ENCODE peak calls at places on chromosomes 12 and 14, in four cellular contexts. N, Q, U and H are unnamed samples. For H3K27me3, the result is how much of the 10 kb centered on the place peaks cover.

GRCh38 chr14:91728616-91729183 is 3.2 kb downstream of the CATSPERB start:
- DNase-seq in N (no peak), Q (no peak), U (no peak), H (no peak)

GRCh38 chr14:61472025-61472672 is 150.8 kb downstream of the PRKCH start:
- DNase-seq in N (no peak), Q (peak), U (no peak), H (peak)

GRCh38 chr14:65103150-65103760 is 938 bp upstream of the MAX start:
- DNase-seq in N (no peak), Q (peak), U (no peak), H (no peak)

GRCh38 chr14:64692597-64693350 is 11.4 kb upstream of the PLEKHG3 start:
- DNase-seq in N (peak), Q (no peak), U (no peak), H (no peak)

GRCh38 chr12:13196302-13196921 is at the start of gene EMP1:
- DNase-seq in N (peak), Q (peak), U (no peak), H (peak)

GRCh38 chr12:46830731-46831334 is 5.0 kb upstream of the SLC38A4 start:
- DNase-seq in N (no peak), Q (no peak), U (peak), H (peak)

GRCh38 chr14:39102265-39102968 is 618 bp downstream of the SEC23A start:
- DNase-seq in N (no peak), Q (peak), U (no peak), H (no peak)

GRCh38 chr14:61183486-61183885 is 97.7 kb downstream of the TMEM30B start:
- DNase-seq in N (no peak), Q (no peak), U (no peak), H (no peak)

GRCh38 chr14:85599939-85600338 is 70.0 kb downstream of the FLRT2 start:
- DNase-seq in N (no peak), Q (peak), U (no peak), H (no peak)

GRCh38 chr12:120677765-120678473 is 9.0 kb upstream of the MLEC start:
- DNase-seq in N (no peak), Q (no peak), U (peak), H (peak)

GRCh38 chr12:50764116-50764860 is 387 bp downstream of the ATF1 start:
- DNase-seq in N (peak), Q (peak), U (peak), H (peak)

GRCh38 chr14:93747102-93747501 is 41.2 kb downstream of the PRIMA1 start:
- DNase-seq in N (no peak), Q (no peak), U (no peak), H (no peak)

GRCh38 chr14:34049769-34050168 is 98.9 kb upstream of the EGLN3 start:
- DNase-seq in N (no peak), Q (no peak), U (no peak), H (no peak)

GRCh38 chr14:61514006-61514830 is 181.1 kb upstream of the HIF1A start:
- DNase-seq in N (no peak), Q (peak), U (no peak), H (no peak)

GRCh38 chr12:127149226-127149964 is 1117.6 kb upstream of the TMEM132C start:
- DNase-seq in N (no peak), Q (peak), U (no peak), H (no peak)

GRCh38 chr12:112031472-112031871 is 18.2 kb downstream of the ERP29 start:
- DNase-seq in N (no peak), Q (peak), U (no peak), H (no peak)

GRCh38 chr14:97783001-97783400 is 985.8 kb downstream of the VRK1 start:
- DNase-seq in N (no peak), Q (no peak), U (no peak), H (no peak)

GRCh38 chr12:71693126-71693525 is 7.2 kb downstream of the TMEM19 start:
- DNase-seq in N (no peak), Q (no peak), U (no peak), H (no peak)

GRCh38 chr12:124030510-124030909 is 57.5 kb downstream of the ZNF664 start:
- DNase-seq in N (no peak), Q (peak), U (no peak), H (no peak)

GRCh38 chr12:118377005-118377890 is 893 bp downstream of the SUDS3 start:
- DNase-seq in N (no peak), Q (no peak), U (no peak), H (no peak)

GRCh38 chr14:31835049-31835448 is 242.1 kb upstream of the ARHGAP5 start:
- DNase-seq in N (no peak), Q (no peak), U (no peak), H (no peak)

GRCh38 chr12:115378296-115378695 is 694.3 kb upstream of the TBX3 start:
- DNase-seq in N (no peak), Q (no peak), U (no peak), H (no peak)

GRCh38 chr14:78836777-78837176 is 666.6 kb downstream of the NRXN3 start:
- DNase-seq in N (no peak), Q (peak), U (peak), H (peak)

GRCh38 chr12:95701275-95701674 is 89.3 kb downstream of the NTN4 start:
- DNase-seq in N (no peak), Q (peak), U (no peak), H (no peak)

GRCh38 chr14:65187421-65188049 is 85.2 kb upstream of the MAX start:
- DNase-seq in N (no peak), Q (no peak), U (no peak), H (no peak)

GRCh38 chr12:32302218-32302826 is 97.0 kb upstream of the FGD4 start:
- DNase-seq in N (no peak), Q (no peak), U (no peak), H (no peak)

GRCh38 chr14:21891921-21892320 is 218.3 kb upstream of the OR4E1 start:
- DNase-seq in N (no peak), Q (no peak), U (no peak), H (no peak)

GRCh38 chr12:57224973-57225679 is 4.4 kb upstream of the SHMT2 start:
- DNase-seq in N (no peak), Q (no peak), U (peak), H (no peak)

GRCh38 chr12:88578821-88579518 is 1.3 kb downstream of the KITLG start:
- DNase-seq in N (no peak), Q (no peak), U (peak), H (no peak)

GRCh38 chr12:6052940-6053329 is 71.5 kb downstream of the VWF start:
- DNase-seq in N (no peak), Q (peak), U (no peak), H (no peak)

GRCh38 chr14:90986510-90986909 is 73.9 kb downstream of the RPS6KA5 start:
- DNase-seq in N (no peak), Q (no peak), U (no peak), H (no peak)

GRCh38 chr12:34291001-34291400 is 268.7 kb downstream of the ALG10 start:
- DNase-seq in N (no peak), Q (no peak), U (no peak), H (no peak)

GRCh38 chr14:74951443-74952194 is 3.8 kb downstream of the PGF start:
- DNase-seq in N (no peak), Q (no peak), U (no peak), H (no peak)

GRCh38 chr12:121796855-121797751 is 3.6 kb upstream of the RHOF start:
- DNase-seq in N (peak), Q (peak), U (peak), H (peak)

GRCh38 chr12:116066381-116067230 is 210.9 kb downstream of the MED13L start:
- DNase-seq in N (no peak), Q (peak), U (no peak), H (no peak)

GRCh38 chr12:92546826-92547348 is 155.9 kb upstream of the PLEKHG7 start:
- DNase-seq in N (no peak), Q (no peak), U (no peak), H (no peak)

GRCh38 chr12:116610971-116611541 is 51.9 kb downstream of the MAP1LC3B2 start:
- DNase-seq in N (no peak), Q (no peak), U (no peak), H (no peak)

GRCh38 chr14:88793259-88793625 is 489 bp upstream of the EML5 start:
- DNase-seq in N (no peak), Q (no peak), U (no peak), H (no peak)

DNA sequence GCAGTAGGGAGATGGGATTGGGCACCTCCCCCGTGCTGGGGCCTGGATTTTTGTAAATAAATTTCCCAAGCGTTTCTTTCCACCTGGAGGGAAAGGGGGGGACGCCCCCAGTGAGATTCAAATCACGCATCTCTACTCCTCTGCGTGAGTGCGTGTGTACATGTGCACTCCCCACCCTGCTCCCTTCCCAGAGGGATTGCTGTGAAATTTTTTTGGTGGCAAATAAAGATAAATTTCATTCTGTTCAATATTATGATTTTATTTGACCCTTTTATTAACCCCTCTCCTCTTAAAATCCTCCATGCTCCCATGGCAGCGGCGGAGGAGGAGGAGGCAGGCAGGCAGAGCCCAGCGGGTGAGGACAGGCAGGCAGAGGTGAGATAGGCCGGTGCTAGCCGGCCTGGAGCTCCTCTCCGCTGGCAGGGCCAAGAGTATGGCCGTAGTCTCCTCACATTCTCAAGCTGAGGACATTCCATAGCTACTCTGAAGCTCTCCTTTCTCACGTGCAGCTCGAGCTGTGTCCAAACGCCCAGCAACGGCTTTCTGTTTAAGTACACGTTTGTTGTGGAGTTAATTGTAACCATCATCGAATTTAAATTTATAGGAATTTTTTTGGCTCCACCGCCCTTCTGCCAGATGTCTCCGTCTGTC is 1.5 kb upstream of the HOTAIR start:
- DNase-seq in N (no peak), Q (no peak), U (no peak), H (no peak)
- H3K27me3 ChIP-seq in N (half or more), Q (half or more), U (half or more), H (half or more)

GRCh38 chr12:69355363-69356035 is 4.0 kb upstream of the YEATS4 start:
- DNase-seq in N (no peak), Q (no peak), U (no peak), H (no peak)

GRCh38 chr12:69354561-69355187 is 4.9 kb upstream of the YEATS4 start:
- DNase-seq in N (no peak), Q (no peak), U (no peak), H (no peak)

GRCh38 chr12:69359531-69360347 is at the start of gene YEATS4:
- DNase-seq in N (peak), Q (peak), U (peak), H (peak)

DNA sequence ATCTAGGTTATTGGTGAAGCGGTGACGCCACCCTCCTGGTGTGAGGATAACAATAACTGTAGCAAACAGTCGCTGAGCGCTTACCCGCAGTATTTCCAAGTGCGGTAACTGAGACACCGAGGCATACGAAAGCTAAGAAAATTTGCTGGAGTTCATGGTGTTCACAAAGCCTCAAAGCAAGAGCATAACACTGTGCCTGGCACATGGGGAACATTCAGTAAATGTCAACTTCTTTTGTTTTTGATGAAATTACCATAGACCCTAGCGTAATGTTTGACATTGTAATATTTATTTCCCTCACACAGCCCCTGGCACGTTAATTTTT is 767 bp downstream of the YEATS4 start:
- DNase-seq in N (no peak), Q (no peak), U (no peak), H (no peak)
- TF ChIP-seq POLR2A in N (no peak), Q (no peak), U (no peak), H (no peak)

DNA sequence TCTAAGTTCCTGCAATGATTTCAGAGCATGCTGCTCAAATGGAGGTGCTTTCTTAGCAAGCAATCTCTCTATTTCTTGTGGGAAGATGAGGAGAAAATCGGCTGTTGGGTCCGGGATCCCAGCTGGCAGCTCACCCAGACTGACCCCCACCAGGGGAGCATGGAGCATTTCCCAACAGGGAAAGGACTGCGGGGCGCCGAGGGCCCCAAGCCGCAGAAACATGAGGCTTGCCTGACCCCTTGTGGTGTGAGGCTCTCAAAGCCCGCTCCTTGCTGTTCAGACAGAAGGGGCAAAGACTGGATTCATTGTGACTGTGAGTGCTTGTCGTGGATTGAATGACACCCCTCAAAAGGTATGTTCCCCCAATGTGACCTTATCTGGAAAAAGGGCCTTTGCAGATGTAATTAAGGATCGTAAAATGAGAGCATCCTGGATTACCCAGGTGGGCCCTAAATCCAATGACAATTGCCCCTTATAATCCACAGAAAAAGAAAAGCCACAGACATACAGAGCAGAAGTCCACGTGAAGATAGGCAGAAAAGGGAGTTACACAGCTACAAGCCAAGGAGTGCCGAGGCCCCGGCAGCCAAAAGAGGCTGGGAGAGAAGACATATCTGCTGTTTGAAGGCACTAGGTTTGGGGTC is 116.3 kb upstream of the VASH1 start:
- DNase-seq in N (no peak), Q (peak), U (peak), H (no peak)
- TF ChIP-seq CTCF in N (no peak), Q (peak), U (peak), H (peak)

GRCh38 chr12:44942714-44943113 is 66.6 kb upstream of the NELL2 start:
- DNase-seq in N (no peak), Q (no peak), U (no peak), H (no peak)

GRCh38 chr12:44947163-44947562 is 71.0 kb upstream of the NELL2 start:
- DNase-seq in N (no peak), Q (no peak), U (no peak), H (no peak)
- H3K27me3 ChIP-seq in N (under half), Q (under half), U (under half), H (under half)

GRCh38 chr12:10395390-10395998 is 5.7 kb upstream of the KLRK1 start:
- DNase-seq in N (no peak), Q (peak), U (no peak), H (peak)
- TF ChIP-seq POLR2A in N (no peak), Q (no peak), U (no peak), H (no peak)

GRCh38 chr12:48183876-48184548 is 568 bp downstream of the CCDC184 start:
- DNase-seq in N (no peak), Q (no peak), U (peak), H (peak)
- TF ChIP-seq CTCF in N (no peak), Q (no peak), U (no peak), H (no peak)

GRCh38 chr12:49348781-49349180 is 2.1 kb downstream of the DNAJC22 start:
- DNase-seq in N (peak), Q (no peak), U (no peak), H (no peak)

GRCh38 chr12:49349266-49349665 is 2.6 kb downstream of the DNAJC22 start:
- DNase-seq in N (peak), Q (no peak), U (no peak), H (no peak)

GRCh38 chr12:49345840-49346658 is 639 bp upstream of the DNAJC22 start:
- DNase-seq in N (peak), Q (no peak), U (peak), H (no peak)

GRCh38 chr12:49346659-49347306 is at the start of gene DNAJC22:
- DNase-seq in N (peak), Q (no peak), U (peak), H (no peak)

GRCh38 chr12:49347307-49348237 is 884 bp downstream of the DNAJC22 start:
- DNase-seq in N (peak), Q (peak), U (peak), H (peak)
- H3K27me3 ChIP-seq in N (half or more), Q (under half), U (half or more), H (half or more)